ENCODE peak calls at places on chromosomes 6 and 20, in eight cellular contexts. C is heart right ventricle, H is fibroblast of pulmonary artery, L is K562, F is osteocyte, U is astrocyte, Q is MCF 10A, J is heart left ventricle. N is an unnamed sample.

GRCh38 chr6:126094411-126094810 is 108.1 kb downstream of the TRMT11 start:
- DNase-seq in C (no peak), H (no peak), L (no peak), F (no peak), U (no peak), Q (no peak), J (no peak), N (no peak)

GRCh38 chr20:347640-348484 is 951 bp downstream of the NRSN2 start:
- DNase-seq in C (peak), H (peak), L (peak), F (peak), U (peak), Q (peak), J (peak), N (peak)

GRCh38 chr20:12433724-12434123 is 516.0 kb downstream of the BTBD3 start:
- DNase-seq in C (no peak), H (no peak), L (no peak), F (no peak), U (no peak), Q (no peak), J (no peak), N (no peak)

GRCh38 chr6:125486881-125487280 is 185.1 kb upstream of the HDDC2 start:
- DNase-seq in C (no peak), H (peak), L (no peak), F (no peak), U (no peak), Q (no peak), J (no peak), N (no peak)

GRCh38 chr20:1809611-1810510 is 85.3 kb upstream of the SIRPA start:
- DNase-seq in C (no peak), H (peak), L (no peak), F (no peak), U (peak), Q (no peak), J (no peak), N (no peak)

GRCh38 chr20:5127204-5127858 is 523 bp downstream of the CDS2 start:
- DNase-seq in C (peak), H (peak), L (peak), F (peak), U (peak), Q (peak), J (peak), N (peak)

GRCh38 chr6:22152871-22153270 is 144.0 kb downstream of the PRL start:
- DNase-seq in C (no peak), H (peak), L (no peak), F (no peak), U (no peak), Q (no peak), J (no peak), N (no peak)

GRCh38 chr6:40529040-40529439 is 58.1 kb downstream of the LRFN2 start:
- DNase-seq in C (no peak), H (no peak), L (no peak), F (no peak), U (no peak), Q (no peak), J (no peak), N (no peak)

GRCh38 chr6:167650730-167651129 is 176.0 kb upstream of the AFDN start:
- DNase-seq in C (no peak), H (no peak), L (no peak), F (no peak), U (no peak), Q (no peak), J (no peak), N (no peak)

GRCh38 chr6:157800420-157801237 is 22.4 kb upstream of the SNX9 start:
- DNase-seq in C (no peak), H (peak), L (no peak), F (no peak), U (peak), Q (peak), J (no peak), N (no peak)

GRCh38 chr20:58719971-58720371 is 27.4 kb downstream of the NPEPL1 start:
- DNase-seq in C (no peak), H (no peak), L (no peak), F (peak), U (no peak), Q (no peak), J (peak), N (no peak)

GRCh38 chr20:45857836-45858250 is 429 bp downstream of the ZSWIM3 start:
- DNase-seq in C (no peak), H (no peak), L (peak), F (no peak), U (no peak), Q (no peak), J (no peak), N (no peak)

GRCh38 chr6:35764238-35764896 is 12.0 kb upstream of the CLPSL2 start:
- DNase-seq in C (no peak), H (no peak), L (no peak), F (no peak), U (no peak), Q (no peak), J (no peak), N (peak)

GRCh38 chr6:150088481-150089154 is 19.7 kb upstream of the ULBP3 start:
- DNase-seq in C (no peak), H (no peak), L (no peak), F (no peak), U (no peak), Q (no peak), J (no peak), N (no peak)

GRCh38 chr6:52389264-52389625 is 27.3 kb downstream of the PAQR8 start:
- DNase-seq in C (no peak), H (no peak), L (peak), F (no peak), U (no peak), Q (no peak), J (no peak), N (no peak)

GRCh38 chr6:88807622-88808021 is 155.8 kb downstream of the RNGTT start:
- DNase-seq in C (no peak), H (no peak), L (peak), F (no peak), U (no peak), Q (no peak), J (no peak), N (no peak)

GRCh38 chr6:28207244-28208179 is 17.6 kb upstream of the ZSCAN9 start:
- DNase-seq in C (no peak), H (peak), L (no peak), F (no peak), U (peak), Q (no peak), J (no peak), N (no peak)

GRCh38 chr20:50400705-50401045 is 109.5 kb upstream of the PTPN1 start:
- DNase-seq in C (no peak), H (no peak), L (no peak), F (no peak), U (no peak), Q (no peak), J (no peak), N (no peak)

GRCh38 chr20:11302436-11302835 is 615.3 kb upstream of the BTBD3 start:
- DNase-seq in C (no peak), H (peak), L (no peak), F (no peak), U (peak), Q (no peak), J (no peak), N (no peak)

DNA sequence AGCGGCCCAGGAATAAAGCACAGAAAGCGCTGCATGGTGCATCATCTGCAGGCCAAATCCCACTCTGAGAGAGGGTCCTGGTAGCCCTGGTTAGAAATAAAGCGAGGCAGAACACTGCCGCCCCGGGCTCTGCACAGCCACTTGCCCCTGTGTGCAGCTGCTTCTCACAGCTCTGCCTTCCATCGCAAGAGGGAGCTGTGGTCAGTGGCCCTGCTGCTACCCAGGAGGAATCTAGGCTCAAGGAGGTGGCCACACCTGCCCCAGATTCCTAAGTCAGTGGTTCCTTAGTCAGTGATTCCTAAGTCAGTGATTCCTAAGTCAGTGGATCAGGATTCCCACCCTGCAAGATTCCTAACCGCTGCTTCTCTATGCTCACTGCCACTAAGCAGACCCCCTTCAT is 8.8 kb downstream of the CDH4 start:
- DNase-seq in C (no peak), H (no peak), L (no peak), F (no peak), U (no peak), Q (no peak), J (no peak), N (no peak)
- TF ChIP-seq CTCF in C (no peak), H (no peak), L (peak), F (no peak), U (no peak), Q (no peak), J (no peak), N (no peak)

DNA sequence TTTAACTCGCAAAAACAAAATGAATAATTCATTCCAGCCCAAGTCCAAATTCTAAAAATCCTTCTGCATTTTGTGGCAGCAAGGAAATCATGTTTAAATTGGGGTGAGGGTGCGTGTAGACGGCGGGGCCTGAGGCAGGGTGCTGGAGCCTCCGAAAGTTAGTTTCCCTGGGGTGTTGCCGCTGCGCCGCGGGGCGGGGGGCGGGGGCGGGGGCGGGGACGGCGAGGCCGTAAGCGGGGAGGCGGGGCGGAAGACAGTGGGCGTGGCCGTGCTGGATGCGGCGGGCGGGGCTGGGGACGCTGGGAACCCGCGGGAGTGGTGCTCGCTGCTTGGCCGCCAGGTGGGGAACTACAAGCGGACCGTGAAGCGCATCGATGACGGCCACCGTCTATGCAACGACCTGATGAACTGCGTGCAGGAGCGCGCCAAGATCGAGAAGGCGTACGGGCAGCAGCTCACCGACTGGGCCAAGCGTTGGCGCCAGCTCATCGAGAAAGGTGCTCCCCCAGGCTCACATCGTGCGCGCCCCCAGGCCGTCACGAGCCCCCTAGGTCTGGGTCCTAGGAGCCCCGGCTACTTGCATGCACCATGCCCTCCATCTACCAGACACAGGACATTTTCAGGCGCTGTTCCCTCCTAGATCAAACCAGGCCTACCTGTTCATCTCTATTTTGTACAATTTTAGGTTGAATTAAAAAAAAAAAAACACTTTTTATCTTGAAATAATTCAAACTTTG is 29.0 kb downstream of the SPDEF start:
- DNase-seq in C (peak), H (peak), L (peak), F (peak), U (peak), Q (peak), J (peak), N (peak)
- TF ChIP-seq CTCF in C (peak), H (peak), L (peak), F (peak), U (peak), Q (peak), J (peak), N (peak)

GRCh38 chr6:138986578-138986977 is 1.5 kb downstream of the REPS1 start:
- DNase-seq in C (no peak), H (peak), L (peak), F (no peak), U (peak), Q (no peak), J (no peak), N (no peak)

GRCh38 chr6:138989098-138989983 is 1.3 kb upstream of the REPS1 start:
- DNase-seq in C (no peak), H (no peak), L (no peak), F (no peak), U (no peak), Q (no peak), J (no peak), N (no peak)

GRCh38 chr6:138987299-138987642 is 782 bp downstream of the REPS1 start:
- DNase-seq in C (peak), H (no peak), L (no peak), F (no peak), U (no peak), Q (no peak), J (peak), N (peak)

GRCh38 chr6:138987643-138988468 is at the start of gene REPS1:
- DNase-seq in C (peak), H (peak), L (peak), F (peak), U (peak), Q (peak), J (peak), N (peak)

GRCh38 chr6:138988469-138988834 is 399 bp upstream of the REPS1 start:
- DNase-seq in C (no peak), H (no peak), L (no peak), F (no peak), U (no peak), Q (no peak), J (no peak), N (no peak)
- TF ChIP-seq CTCF in C (peak), H (no peak), L (no peak), F (peak), U (no peak), Q (no peak), J (peak), N (no peak)

DNA sequence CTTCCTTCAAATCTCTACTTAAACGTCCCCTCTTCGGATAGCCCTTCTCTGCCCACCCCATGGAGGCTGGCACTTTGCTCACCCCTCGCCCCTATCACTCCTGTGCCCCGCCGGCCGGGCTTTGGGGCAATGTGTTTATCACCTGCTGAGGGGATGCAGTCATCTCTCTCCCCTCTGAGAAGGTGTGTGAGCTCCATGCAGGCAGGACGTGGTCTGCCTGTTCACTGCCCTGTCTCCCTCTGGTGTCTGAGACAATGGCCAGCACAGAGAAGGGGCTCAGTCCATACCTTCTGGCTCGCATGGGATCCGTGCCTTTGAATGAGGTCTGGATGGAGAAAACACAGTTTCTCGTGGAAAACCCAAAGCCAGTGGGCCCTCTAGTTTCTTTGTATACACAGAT is 67.6 kb downstream of the GFOD1 start:
- DNase-seq in C (no peak), H (no peak), L (no peak), F (no peak), U (no peak), Q (no peak), J (no peak), N (no peak)
- TF ChIP-seq CTCF in C (peak), H (no peak), L (no peak), F (no peak), U (no peak), Q (no peak), J (no peak), N (no peak)

GRCh38 chr6:156336096-156336495 is 441.1 kb upstream of the ARID1B start:
- DNase-seq in C (no peak), H (no peak), L (no peak), F (peak), U (no peak), Q (no peak), J (no peak), N (no peak)
- TF ChIP-seq CTCF in C (no peak), H (no peak), L (no peak), F (no peak), U (no peak), Q (no peak), J (no peak), N (no peak)